ENCODE peak calls at places on chromosomes 4 and X, in nine cellular contexts. One of them, this sample, is unnamed.

GRCh38 chrX:26387906-26388305 is 171.9 kb downstream of the MAGEB5 start:
- DNase-seq in AG04449: no peak
- DNase-seq in mesendoderm: no peak
- DNase-seq in NCI-H774: no peak
- DNase-seq in kidney glomerular epithelial cell: peak; percentile 52
- DNase-seq in activated CD8-positive, alpha-beta memory T cell treated with anti-CD3 and anti-CD28 coated beads for 48 hours: no peak
- DNase-seq in A549: no peak
- DNase-seq in LoVo: no peak
- DNase-seq in GM23338: no peak
- DNase-seq in this sample: no peak

GRCh38 chr4:154399259-154399974 is 92.2 kb downstream of the DCHS2 start:
- DNase-seq in GM23338: peak; percentile 64
- DNase-seq in activated CD8-positive, alpha-beta memory T cell treated with anti-CD3 and anti-CD28 coated beads for 48 hours: no peak
- DNase-seq in LoVo: peak; percentile 49
- DNase-seq in mesendoderm: peak; percentile 51
- DNase-seq in A549: peak; percentile 51
- DNase-seq in AG04449: no peak
- DNase-seq in kidney glomerular epithelial cell: peak; percentile 54
- DNase-seq in NCI-H774: no peak
- DNase-seq in this sample: peak; percentile 16

GRCh38 chr4:65416875-65417274 is 253.4 kb downstream of the EPHA5 start:
- DNase-seq in kidney glomerular epithelial cell: no peak
- DNase-seq in A549: peak; percentile 7
- DNase-seq in LoVo: no peak
- DNase-seq in NCI-H774: peak; percentile 82
- DNase-seq in activated CD8-positive, alpha-beta memory T cell treated with anti-CD3 and anti-CD28 coated beads for 48 hours: no peak
- DNase-seq in AG04449: no peak
- DNase-seq in GM23338: peak; percentile 14
- DNase-seq in mesendoderm: peak; percentile 1
- DNase-seq in this sample: no peak

GRCh38 chr4:77631276-77631675 is 25.7 kb downstream of the CXCL13 start:
- DNase-seq in A549: no peak
- DNase-seq in mesendoderm: no peak
- DNase-seq in AG04449: no peak
- DNase-seq in kidney glomerular epithelial cell: no peak
- DNase-seq in GM23338: no peak
- DNase-seq in NCI-H774: no peak
- DNase-seq in LoVo: peak; percentile 68
- DNase-seq in activated CD8-positive, alpha-beta memory T cell treated with anti-CD3 and anti-CD28 coated beads for 48 hours: no peak
- DNase-seq in this sample: no peak

GRCh38 chr4:4625488-4625887 is 83.6 kb upstream of the STX18 start:
- DNase-seq in AG04449: no peak
- DNase-seq in LoVo: no peak
- DNase-seq in mesendoderm: no peak
- DNase-seq in GM23338: no peak
- DNase-seq in kidney glomerular epithelial cell: no peak
- DNase-seq in activated CD8-positive, alpha-beta memory T cell treated with anti-CD3 and anti-CD28 coated beads for 48 hours: no peak
- DNase-seq in NCI-H774: no peak
- DNase-seq in A549: no peak
- DNase-seq in this sample: no peak

GRCh38 chr4:148030486-148030885 is 298.6 kb downstream of the ARHGAP10 start:
- DNase-seq in GM23338: no peak
- DNase-seq in mesendoderm: no peak
- DNase-seq in A549: no peak
- DNase-seq in NCI-H774: no peak
- DNase-seq in activated CD8-positive, alpha-beta memory T cell treated with anti-CD3 and anti-CD28 coated beads for 48 hours: no peak
- DNase-seq in LoVo: peak; percentile 40
- DNase-seq in AG04449: peak; percentile 17
- DNase-seq in kidney glomerular epithelial cell: no peak
- DNase-seq in this sample: no peak

GRCh38 chr4:18291313-18291712 is 269.8 kb upstream of the LCORL start:
- DNase-seq in mesendoderm: peak; percentile 40
- DNase-seq in NCI-H774: no peak
- DNase-seq in A549: no peak
- DNase-seq in LoVo: no peak
- DNase-seq in kidney glomerular epithelial cell: no peak
- DNase-seq in activated CD8-positive, alpha-beta memory T cell treated with anti-CD3 and anti-CD28 coated beads for 48 hours: no peak
- DNase-seq in AG04449: no peak
- DNase-seq in GM23338: peak; percentile 36
- DNase-seq in this sample: peak; percentile 13

GRCh38 chrX:19758536-19758935 is 128.9 kb downstream of the SH3KBP1 start:
- DNase-seq in kidney glomerular epithelial cell: no peak
- DNase-seq in mesendoderm: peak; percentile 36
- DNase-seq in NCI-H774: no peak
- DNase-seq in AG04449: no peak
- DNase-seq in GM23338: no peak
- DNase-seq in activated CD8-positive, alpha-beta memory T cell treated with anti-CD3 and anti-CD28 coated beads for 48 hours: no peak
- DNase-seq in A549: no peak
- DNase-seq in LoVo: peak; percentile 14
- DNase-seq in this sample: no peak

GRCh38 chr4:82765134-82765533 is 33.5 kb downstream of the SCD5 start:
- DNase-seq in GM23338: no peak
- DNase-seq in LoVo: no peak
- DNase-seq in AG04449: no peak
- DNase-seq in A549: no peak
- DNase-seq in activated CD8-positive, alpha-beta memory T cell treated with anti-CD3 and anti-CD28 coated beads for 48 hours: no peak
- DNase-seq in kidney glomerular epithelial cell: no peak
- DNase-seq in mesendoderm: no peak
- DNase-seq in NCI-H774: no peak
- DNase-seq in this sample: no peak

GRCh38 chr4:92235741-92236140 is 68.0 kb upstream of the GRID2 start:
- DNase-seq in kidney glomerular epithelial cell: peak; percentile 30
- DNase-seq in mesendoderm: no peak
- DNase-seq in LoVo: no peak
- DNase-seq in AG04449: no peak
- DNase-seq in activated CD8-positive, alpha-beta memory T cell treated with anti-CD3 and anti-CD28 coated beads for 48 hours: no peak
- DNase-seq in GM23338: peak; percentile 30
- DNase-seq in NCI-H774: no peak
- DNase-seq in A549: no peak
- DNase-seq in this sample: no peak

GRCh38 chr4:3287972-3288570 is 4.8 kb upstream of the RGS12 start:
- DNase-seq in mesendoderm: no peak
- DNase-seq in LoVo: no peak
- DNase-seq in NCI-H774: no peak
- DNase-seq in activated CD8-positive, alpha-beta memory T cell treated with anti-CD3 and anti-CD28 coated beads for 48 hours: no peak
- DNase-seq in GM23338: no peak
- DNase-seq in A549: no peak
- DNase-seq in kidney glomerular epithelial cell: no peak
- DNase-seq in AG04449: no peak
- DNase-seq in this sample: no peak

GRCh38 chr4:785332-786073 is 40.4 kb downstream of the CPLX1 start:
- DNase-seq in A549: no peak
- DNase-seq in LoVo: no peak
- DNase-seq in GM23338: peak; percentile 90
- DNase-seq in AG04449: no peak
- DNase-seq in activated CD8-positive, alpha-beta memory T cell treated with anti-CD3 and anti-CD28 coated beads for 48 hours: no peak
- DNase-seq in mesendoderm: no peak
- DNase-seq in NCI-H774: no peak
- DNase-seq in kidney glomerular epithelial cell: no peak
- DNase-seq in this sample: peak; percentile 78

GRCh38 chrX:110359273-110359672 is 625 bp downstream of the RTL9 start:
- DNase-seq in LoVo: no peak
- DNase-seq in A549: no peak
- DNase-seq in mesendoderm: no peak
- DNase-seq in NCI-H774: no peak
- DNase-seq in kidney glomerular epithelial cell: no peak
- DNase-seq in GM23338: no peak
- DNase-seq in AG04449: no peak
- DNase-seq in activated CD8-positive, alpha-beta memory T cell treated with anti-CD3 and anti-CD28 coated beads for 48 hours: no peak
- DNase-seq in this sample: no peak

GRCh38 chrX:55818673-55819375 is 101.3 kb downstream of the RRAGB start:
- DNase-seq in AG04449: no peak
- DNase-seq in mesendoderm: peak; percentile 46
- DNase-seq in kidney glomerular epithelial cell: no peak
- DNase-seq in LoVo: no peak
- DNase-seq in activated CD8-positive, alpha-beta memory T cell treated with anti-CD3 and anti-CD28 coated beads for 48 hours: no peak
- DNase-seq in NCI-H774: no peak
- DNase-seq in A549: no peak
- DNase-seq in GM23338: peak; percentile 17
- DNase-seq in this sample: no peak

GRCh38 chrX:137547291-137547690 is 18.6 kb upstream of the ZIC3 start:
- DNase-seq in GM23338: peak; percentile 45
- DNase-seq in kidney glomerular epithelial cell: no peak
- DNase-seq in activated CD8-positive, alpha-beta memory T cell treated with anti-CD3 and anti-CD28 coated beads for 48 hours: no peak
- DNase-seq in AG04449: no peak
- DNase-seq in mesendoderm: peak; percentile 27
- DNase-seq in LoVo: no peak
- DNase-seq in NCI-H774: no peak
- DNase-seq in A549: no peak
- DNase-seq in this sample: peak; percentile 72

GRCh38 chr4:111475001-111475400 is 670.3 kb upstream of the FAM241A start:
- DNase-seq in GM23338: peak; percentile 85
- DNase-seq in NCI-H774: no peak
- DNase-seq in LoVo: peak; percentile 37
- DNase-seq in A549: peak; percentile 26
- DNase-seq in kidney glomerular epithelial cell: peak; percentile 46
- DNase-seq in activated CD8-positive, alpha-beta memory T cell treated with anti-CD3 and anti-CD28 coated beads for 48 hours: no peak
- DNase-seq in mesendoderm: peak; percentile 81
- DNase-seq in AG04449: no peak
- DNase-seq in this sample: peak; percentile 8

GRCh38 chr4:3437998-3438846 is 3.5 kb upstream of the HGFAC start:
- DNase-seq in kidney glomerular epithelial cell: no peak
- DNase-seq in LoVo: no peak
- DNase-seq in AG04449: no peak
- DNase-seq in A549: no peak
- DNase-seq in mesendoderm: no peak
- DNase-seq in GM23338: no peak
- DNase-seq in activated CD8-positive, alpha-beta memory T cell treated with anti-CD3 and anti-CD28 coated beads for 48 hours: no peak
- DNase-seq in NCI-H774: no peak
- DNase-seq in this sample: no peak

GRCh38 chrX:22278375-22278774 is 5.7 kb downstream of the CBLL2 start:
- DNase-seq in GM23338: peak; percentile 30
- DNase-seq in A549: peak; percentile 11
- DNase-seq in activated CD8-positive, alpha-beta memory T cell treated with anti-CD3 and anti-CD28 coated beads for 48 hours: no peak
- DNase-seq in mesendoderm: peak; percentile 44
- DNase-seq in LoVo: no peak
- DNase-seq in AG04449: no peak
- DNase-seq in kidney glomerular epithelial cell: no peak
- DNase-seq in NCI-H774: no peak
- DNase-seq in this sample: peak; percentile 79

GRCh38 chr4:15720846-15721245 is 18.0 kb downstream of the BST1 start:
- DNase-seq in NCI-H774: no peak
- DNase-seq in LoVo: no peak
- DNase-seq in kidney glomerular epithelial cell: no peak
- DNase-seq in mesendoderm: no peak
- DNase-seq in AG04449: no peak
- DNase-seq in A549: no peak
- DNase-seq in GM23338: no peak
- DNase-seq in activated CD8-positive, alpha-beta memory T cell treated with anti-CD3 and anti-CD28 coated beads for 48 hours: no peak
- DNase-seq in this sample: no peak